ENCODE peak calls at places on chromosome 3, in nine cellular contexts. One of them, this sample, is unnamed.

GRCh38 chr3:179606534-179607085 is 2.0 kb downstream of the NDUFB5 start:
- DNase-seq in activated B cell treated with CpG ODN at 0.5 μM for 24 hours: no peak
- DNase-seq in progenitor cell of endocrine pancreas: no peak
- DNase-seq in testis: no peak
- DNase-seq in GM23338: no peak
- DNase-seq in cardiac fibroblast: no peak
- DNase-seq in GM13977: no peak
- DNase-seq in Peyer's patch: no peak
- DNase-seq in IMR-90: no peak
- DNase-seq in this sample: peak; percentile 15

GRCh38 chr3:129016366-129016724 is 15.2 kb downstream of the EFCC1 start:
- DNase-seq in activated B cell treated with CpG ODN at 0.5 μM for 24 hours: peak; percentile 59
- DNase-seq in progenitor cell of endocrine pancreas: no peak
- DNase-seq in testis: no peak
- DNase-seq in GM23338: no peak
- DNase-seq in cardiac fibroblast: no peak
- DNase-seq in GM13977: no peak
- DNase-seq in Peyer's patch: peak; percentile 75
- DNase-seq in IMR-90: no peak
- DNase-seq in this sample: no peak

GRCh38 chr3:46634856-46635255 is 22.5 kb downstream of the FAM240A start:
- DNase-seq in activated B cell treated with CpG ODN at 0.5 μM for 24 hours: no peak
- DNase-seq in progenitor cell of endocrine pancreas: no peak
- DNase-seq in testis: no peak
- DNase-seq in GM23338: no peak
- DNase-seq in cardiac fibroblast: no peak
- DNase-seq in GM13977: no peak
- DNase-seq in Peyer's patch: no peak
- DNase-seq in IMR-90: no peak
- DNase-seq in this sample: no peak

GRCh38 chr3:45113625-45114050 is 32.5 kb downstream of the CDCP1 start:
- DNase-seq in activated B cell treated with CpG ODN at 0.5 μM for 24 hours: no peak
- DNase-seq in progenitor cell of endocrine pancreas: no peak
- DNase-seq in testis: no peak
- DNase-seq in GM23338: no peak
- DNase-seq in cardiac fibroblast: no peak
- DNase-seq in GM13977: no peak
- DNase-seq in Peyer's patch: no peak
- DNase-seq in IMR-90: peak; percentile 62
- DNase-seq in this sample: no peak

GRCh38 chr3:113533534-113533892 is 1.2 kb downstream of the SIDT1 start:
- DNase-seq in activated B cell treated with CpG ODN at 0.5 μM for 24 hours: no peak
- DNase-seq in progenitor cell of endocrine pancreas: no peak
- DNase-seq in testis: no peak
- DNase-seq in GM23338: no peak
- DNase-seq in cardiac fibroblast: no peak
- DNase-seq in GM13977: peak; percentile 37
- DNase-seq in Peyer's patch: no peak
- DNase-seq in IMR-90: no peak
- DNase-seq in this sample: peak; percentile 56

GRCh38 chr3:182172534-182172933 is 460.8 kb downstream of the SOX2 start:
- DNase-seq in activated B cell treated with CpG ODN at 0.5 μM for 24 hours: no peak
- DNase-seq in progenitor cell of endocrine pancreas: no peak
- DNase-seq in testis: no peak
- DNase-seq in GM23338: peak; percentile 53
- DNase-seq in cardiac fibroblast: no peak
- DNase-seq in GM13977: no peak
- DNase-seq in Peyer's patch: no peak
- DNase-seq in IMR-90: no peak
- DNase-seq in this sample: no peak

GRCh38 chr3:119338749-119339148 is 44.6 kb downstream of the ARHGAP31 start:
- DNase-seq in activated B cell treated with CpG ODN at 0.5 μM for 24 hours: no peak
- DNase-seq in progenitor cell of endocrine pancreas: no peak
- DNase-seq in testis: no peak
- DNase-seq in GM23338: no peak
- DNase-seq in cardiac fibroblast: no peak
- DNase-seq in GM13977: no peak
- DNase-seq in Peyer's patch: no peak
- DNase-seq in IMR-90: peak; percentile 54
- DNase-seq in this sample: no peak

GRCh38 chr3:159814161-159814560 is 174.5 kb upstream of the IL12A start:
- DNase-seq in activated B cell treated with CpG ODN at 0.5 μM for 24 hours: no peak
- DNase-seq in progenitor cell of endocrine pancreas: no peak
- DNase-seq in testis: no peak
- DNase-seq in GM23338: peak; percentile 91
- DNase-seq in cardiac fibroblast: no peak
- DNase-seq in GM13977: no peak
- DNase-seq in Peyer's patch: no peak
- DNase-seq in IMR-90: peak; percentile 42
- DNase-seq in this sample: no peak

GRCh38 chr3:179653777-179654117 is 907 bp downstream of the USP13 start:
- DNase-seq in activated B cell treated with CpG ODN at 0.5 μM for 24 hours: peak; percentile 15
- DNase-seq in progenitor cell of endocrine pancreas: no peak
- DNase-seq in testis: no peak
- DNase-seq in GM23338: no peak
- DNase-seq in cardiac fibroblast: no peak
- DNase-seq in GM13977: no peak
- DNase-seq in Peyer's patch: peak; percentile 50
- DNase-seq in IMR-90: no peak
- DNase-seq in this sample: no peak

GRCh38 chr3:194339356-194339755 is 11.8 kb downstream of the CPN2 start:
- DNase-seq in activated B cell treated with CpG ODN at 0.5 μM for 24 hours: no peak
- DNase-seq in progenitor cell of endocrine pancreas: no peak
- DNase-seq in testis: no peak
- DNase-seq in GM23338: peak; percentile 74
- DNase-seq in cardiac fibroblast: no peak
- DNase-seq in GM13977: no peak
- DNase-seq in Peyer's patch: no peak
- DNase-seq in IMR-90: no peak
- DNase-seq in this sample: no peak
- TF ChIP-seq CTCF in activated B cell treated with CpG ODN at 0.5 μM for 24 hours: no peak
- TF ChIP-seq CTCF in progenitor cell of endocrine pancreas: peak; percentile 48
- TF ChIP-seq CTCF in testis: no peak
- TF ChIP-seq CTCF in GM23338: peak; percentile 62
- TF ChIP-seq CTCF in cardiac fibroblast: peak; percentile 1
- TF ChIP-seq CTCF in GM13977: no peak
- TF ChIP-seq CTCF in Peyer's patch: no peak
- TF ChIP-seq CTCF in IMR-90: no peak
- TF ChIP-seq CTCF in this sample: no peak

GRCh38 chr3:15794842-15795562 is 2.8 kb downstream of the ANKRD28 start:
- DNase-seq in activated B cell treated with CpG ODN at 0.5 μM for 24 hours: no peak
- DNase-seq in progenitor cell of endocrine pancreas: no peak
- DNase-seq in testis: no peak
- DNase-seq in GM23338: no peak
- DNase-seq in cardiac fibroblast: peak; percentile 59
- DNase-seq in GM13977: no peak
- DNase-seq in Peyer's patch: no peak
- DNase-seq in IMR-90: no peak
- DNase-seq in this sample: no peak

GRCh38 chr3:15794303-15794771 is 3.4 kb downstream of the ANKRD28 start:
- DNase-seq in activated B cell treated with CpG ODN at 0.5 μM for 24 hours: no peak
- DNase-seq in progenitor cell of endocrine pancreas: no peak
- DNase-seq in testis: no peak
- DNase-seq in GM23338: no peak
- DNase-seq in cardiac fibroblast: peak; percentile 78
- DNase-seq in GM13977: peak; percentile 30
- DNase-seq in Peyer's patch: no peak
- DNase-seq in IMR-90: peak; percentile 87
- DNase-seq in this sample: peak; percentile 38

GRCh38 chr3:15796771-15797599 is 794 bp downstream of the ANKRD28 start:
- DNase-seq in activated B cell treated with CpG ODN at 0.5 μM for 24 hours: peak; percentile 20
- DNase-seq in progenitor cell of endocrine pancreas: no peak
- DNase-seq in testis: no peak
- DNase-seq in GM23338: peak; percentile 57
- DNase-seq in cardiac fibroblast: peak; percentile 72
- DNase-seq in GM13977: no peak
- DNase-seq in Peyer's patch: no peak
- DNase-seq in IMR-90: peak; percentile 77
- DNase-seq in this sample: no peak

GRCh38 chr3:15796331-15796730 is 1.4 kb downstream of the ANKRD28 start:
- DNase-seq in activated B cell treated with CpG ODN at 0.5 μM for 24 hours: no peak
- DNase-seq in progenitor cell of endocrine pancreas: no peak
- DNase-seq in testis: no peak
- DNase-seq in GM23338: no peak
- DNase-seq in cardiac fibroblast: no peak
- DNase-seq in GM13977: no peak
- DNase-seq in Peyer's patch: no peak
- DNase-seq in IMR-90: no peak
- DNase-seq in this sample: no peak

DNA sequence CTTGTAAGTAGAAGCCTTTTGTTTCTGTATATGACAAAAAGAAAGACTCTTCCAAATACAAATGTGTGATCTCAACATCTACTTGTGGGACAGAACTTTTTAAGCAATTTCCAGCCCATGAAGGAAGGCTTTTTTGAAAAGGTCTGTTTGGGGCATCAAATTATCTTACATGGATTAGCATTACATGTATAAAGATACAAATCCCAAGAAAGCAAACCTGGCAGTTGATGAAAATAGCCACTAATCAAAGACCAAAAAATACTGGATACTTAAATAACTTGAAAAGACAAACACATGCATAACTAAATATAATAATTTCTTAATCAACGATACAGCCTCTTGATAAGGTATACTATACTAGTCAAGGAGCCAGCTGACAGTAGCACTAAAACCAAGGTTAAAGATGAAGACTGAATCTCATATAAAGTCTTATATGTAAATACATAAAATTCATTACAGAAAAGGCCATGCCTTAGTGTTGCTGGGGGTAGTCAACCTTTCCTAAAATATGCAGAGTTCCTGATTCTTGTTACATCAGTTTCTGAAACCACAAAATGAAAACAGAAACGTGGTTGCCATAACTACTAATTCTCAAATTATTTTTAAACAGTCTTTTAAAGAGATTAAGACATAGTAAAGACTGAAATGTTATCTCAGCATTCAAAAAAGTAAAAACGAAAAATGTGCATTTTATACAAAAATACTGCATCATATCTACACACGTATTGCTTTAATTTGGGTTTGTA is 2.0 kb downstream of the ANKRD28 start:
- DNase-seq in activated B cell treated with CpG ODN at 0.5 μM for 24 hours: no peak
- DNase-seq in progenitor cell of endocrine pancreas: no peak
- DNase-seq in testis: no peak
- DNase-seq in GM23338: no peak
- DNase-seq in cardiac fibroblast: peak; percentile 74
- DNase-seq in GM13977: no peak
- DNase-seq in Peyer's patch: no peak
- DNase-seq in IMR-90: peak; percentile 68
- DNase-seq in this sample: no peak
- TF ChIP-seq CTCF in activated B cell treated with CpG ODN at 0.5 μM for 24 hours: no peak
- TF ChIP-seq CTCF in progenitor cell of endocrine pancreas: no peak
- TF ChIP-seq CTCF in testis: no peak
- TF ChIP-seq CTCF in GM23338: no peak
- TF ChIP-seq CTCF in cardiac fibroblast: no peak
- TF ChIP-seq CTCF in GM13977: no peak
- TF ChIP-seq CTCF in Peyer's patch: no peak
- TF ChIP-seq CTCF in IMR-90: no peak
- TF ChIP-seq CTCF in this sample: no peak

GRCh38 chr3:194325424-194326165 is 25.5 kb downstream of the CPN2 start:
- DNase-seq in activated B cell treated with CpG ODN at 0.5 μM for 24 hours: no peak
- DNase-seq in progenitor cell of endocrine pancreas: no peak
- DNase-seq in testis: no peak
- DNase-seq in GM23338: no peak
- DNase-seq in cardiac fibroblast: no peak
- DNase-seq in GM13977: peak; percentile 20
- DNase-seq in Peyer's patch: no peak
- DNase-seq in IMR-90: no peak
- DNase-seq in this sample: no peak

GRCh38 chr3:194321666-194322640 is 29.2 kb downstream of the CPN2 start:
- DNase-seq in activated B cell treated with CpG ODN at 0.5 μM for 24 hours: no peak
- DNase-seq in progenitor cell of endocrine pancreas: no peak
- DNase-seq in testis: no peak
- DNase-seq in GM23338: no peak
- DNase-seq in cardiac fibroblast: no peak
- DNase-seq in GM13977: no peak
- DNase-seq in Peyer's patch: no peak
- DNase-seq in IMR-90: no peak
- DNase-seq in this sample: no peak

GRCh38 chr3:194322701-194323174 is 28.4 kb downstream of the CPN2 start:
- DNase-seq in activated B cell treated with CpG ODN at 0.5 μM for 24 hours: no peak
- DNase-seq in progenitor cell of endocrine pancreas: no peak
- DNase-seq in testis: no peak
- DNase-seq in GM23338: no peak
- DNase-seq in cardiac fibroblast: peak; percentile 62
- DNase-seq in GM13977: peak; percentile 21
- DNase-seq in Peyer's patch: no peak
- DNase-seq in IMR-90: peak; percentile 55
- DNase-seq in this sample: no peak

GRCh38 chr3:194324823-194325327 is 26.3 kb downstream of the CPN2 start:
- DNase-seq in activated B cell treated with CpG ODN at 0.5 μM for 24 hours: no peak
- DNase-seq in progenitor cell of endocrine pancreas: no peak
- DNase-seq in testis: no peak
- DNase-seq in GM23338: no peak
- DNase-seq in cardiac fibroblast: no peak
- DNase-seq in GM13977: no peak
- DNase-seq in Peyer's patch: no peak
- DNase-seq in IMR-90: no peak
- DNase-seq in this sample: no peak

DNA sequence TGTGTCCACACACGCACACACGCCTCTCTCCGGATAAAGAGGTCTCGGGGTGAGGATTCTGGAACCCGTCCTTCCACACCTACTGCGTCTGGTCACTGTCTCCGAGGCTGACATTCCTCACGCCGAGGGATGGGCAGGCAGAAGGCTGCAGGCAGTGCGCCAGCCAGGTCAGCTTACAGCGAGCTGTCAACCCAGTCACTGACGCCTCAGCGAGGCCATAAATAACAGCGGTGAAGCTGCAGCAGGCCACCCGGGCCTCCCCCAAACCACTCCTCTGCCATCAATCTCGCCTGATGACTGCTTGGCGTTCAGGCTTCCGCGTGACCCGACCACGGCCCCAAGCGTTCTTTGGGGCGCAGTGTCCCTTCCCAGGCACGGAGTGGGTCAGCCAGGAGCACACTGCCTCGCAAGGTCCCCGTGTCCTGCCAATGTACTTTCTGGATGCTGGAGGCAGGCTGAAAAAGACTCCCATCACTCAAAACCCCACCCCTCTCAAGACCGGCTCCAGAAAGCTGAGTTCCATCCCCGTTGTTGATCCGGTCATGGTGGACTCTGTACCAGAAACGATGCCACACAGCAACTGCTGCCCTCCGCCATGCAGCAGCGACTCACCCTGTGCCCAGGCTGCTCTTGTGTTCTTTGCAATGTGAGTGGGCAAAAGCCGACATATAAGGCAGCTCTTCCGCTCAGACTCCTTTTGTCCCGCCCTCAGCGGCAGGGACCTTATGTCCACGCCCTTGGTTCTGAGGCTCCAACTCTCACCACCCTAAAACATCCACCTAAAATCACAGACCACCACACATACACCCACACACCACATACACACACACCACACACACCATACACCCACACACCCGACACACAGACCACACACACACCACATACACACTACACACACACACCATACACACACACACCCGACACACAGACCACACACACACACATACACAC is 27.1 kb downstream of the CPN2 start:
- DNase-seq in activated B cell treated with CpG ODN at 0.5 μM for 24 hours: no peak
- DNase-seq in progenitor cell of endocrine pancreas: no peak
- DNase-seq in testis: peak; percentile 69
- DNase-seq in GM23338: peak; percentile 31
- DNase-seq in cardiac fibroblast: peak; percentile 85
- DNase-seq in GM13977: peak; percentile 77
- DNase-seq in Peyer's patch: peak; percentile 70
- DNase-seq in IMR-90: peak; percentile 48
- DNase-seq in this sample: peak; percentile 71
- TF ChIP-seq CTCF in activated B cell treated with CpG ODN at 0.5 μM for 24 hours: no peak
- TF ChIP-seq CTCF in progenitor cell of endocrine pancreas: no peak
- TF ChIP-seq CTCF in testis: no peak
- TF ChIP-seq CTCF in GM23338: no peak
- TF ChIP-seq CTCF in cardiac fibroblast: no peak
- TF ChIP-seq CTCF in GM13977: no peak
- TF ChIP-seq CTCF in Peyer's patch: no peak
- TF ChIP-seq CTCF in IMR-90: no peak
- TF ChIP-seq CTCF in this sample: no peak

GRCh38 chr3:120559228-120560061 is 36.7 kb upstream of the NDUFB4 start:
- DNase-seq in activated B cell treated with CpG ODN at 0.5 μM for 24 hours: no peak
- DNase-seq in progenitor cell of endocrine pancreas: no peak
- DNase-seq in testis: peak; percentile 61
- DNase-seq in GM23338: peak; percentile 80
- DNase-seq in cardiac fibroblast: peak; percentile 54
- DNase-seq in GM13977: no peak
- DNase-seq in Peyer's patch: no peak
- DNase-seq in IMR-90: peak; percentile 85
- DNase-seq in this sample: no peak
- TF ChIP-seq CTCF in activated B cell treated with CpG ODN at 0.5 μM for 24 hours: no peak
- TF ChIP-seq CTCF in progenitor cell of endocrine pancreas: no peak
- TF ChIP-seq CTCF in testis: no peak
- TF ChIP-seq CTCF in GM23338: no peak
- TF ChIP-seq CTCF in cardiac fibroblast: no peak
- TF ChIP-seq CTCF in GM13977: no peak
- TF ChIP-seq CTCF in Peyer's patch: no peak
- TF ChIP-seq CTCF in IMR-90: no peak
- TF ChIP-seq CTCF in this sample: no peak